ENCODE peak calls at places on chromosomes 2 and 18, in seven cellular contexts. P, Z, E, U, X, J and V are unnamed samples.

GRCh38 chr18:37540424-37541121 is 25.0 kb downstream of the CELF4 start:
- DNase-seq in P (peak), Z (no peak), E (no peak), U (no peak), X (no peak), J (no peak), V (no peak)

GRCh38 chr2:237557633-237558015 is 8.8 kb upstream of the PRLH start:
- DNase-seq in P (no peak), Z (no peak), E (no peak), U (no peak), X (no peak), J (no peak), V (no peak)

GRCh38 chr2:201618744-201619654 is 24.3 kb downstream of the TMEM237 start:
- DNase-seq in P (peak), Z (no peak), E (peak), U (peak), X (no peak), J (no peak), V (no peak)

GRCh38 chr2:26355038-26355995 is 8.7 kb upstream of the ADGRF3 start:
- DNase-seq in P (no peak), Z (no peak), E (no peak), U (no peak), X (no peak), J (no peak), V (no peak)

GRCh38 chr2:49271060-49271665 is 116.8 kb upstream of the FSHR start:
- DNase-seq in P (peak), Z (peak), E (no peak), U (no peak), X (no peak), J (no peak), V (no peak)

GRCh38 chr2:69032336-69032735 is 19.4 kb downstream of the ANTXR1 start:
- DNase-seq in P (no peak), Z (no peak), E (no peak), U (no peak), X (no peak), J (no peak), V (peak)

GRCh38 chr18:63844254-63844653 is 43.3 kb upstream of the SERPINB2 start:
- DNase-seq in P (no peak), Z (no peak), E (no peak), U (no peak), X (no peak), J (no peak), V (no peak)

GRCh38 chr2:54473876-54474275 is 17.7 kb downstream of the SPTBN1 start:
- DNase-seq in P (no peak), Z (no peak), E (no peak), U (no peak), X (no peak), J (no peak), V (no peak)

GRCh38 chr2:223093436-223093839 is 41.4 kb downstream of the KCNE4 start:
- DNase-seq in P (no peak), Z (no peak), E (no peak), U (no peak), X (no peak), J (no peak), V (no peak)

GRCh38 chr2:129914538-129915302 is 64.7 kb upstream of the RAB6C start:
- DNase-seq in P (no peak), Z (no peak), E (peak), U (no peak), X (no peak), J (peak), V (peak)

GRCh38 chr2:14344355-14344754 is 288.2 kb upstream of the LRATD1 start:
- DNase-seq in P (no peak), Z (no peak), E (no peak), U (no peak), X (no peak), J (no peak), V (no peak)

GRCh38 chr18:55778731-55779460 is 190.9 kb upstream of the TCF4 start:
- DNase-seq in P (peak), Z (no peak), E (no peak), U (no peak), X (no peak), J (no peak), V (no peak)

GRCh38 chr2:1366546-1367134 is 46.6 kb upstream of the TPO start:
- DNase-seq in P (peak), Z (no peak), E (no peak), U (peak), X (no peak), J (no peak), V (no peak)

GRCh38 chr2:117850015-117850414 is 35.5 kb downstream of the DDX18 start:
- DNase-seq in P (no peak), Z (no peak), E (no peak), U (no peak), X (no peak), J (peak), V (no peak)

GRCh38 chr2:126687503-126687902 is 31.5 kb downstream of the GYPC start:
- DNase-seq in P (no peak), Z (no peak), E (no peak), U (no peak), X (no peak), J (no peak), V (no peak)

GRCh38 chr2:69089244-69089643 is 76.3 kb downstream of the ANTXR1 start:
- DNase-seq in P (no peak), Z (no peak), E (no peak), U (no peak), X (no peak), J (no peak), V (no peak)

GRCh38 chr2:18050001-18050400 is 171.5 kb downstream of the KCNS3 start:
- DNase-seq in P (no peak), Z (no peak), E (no peak), U (no peak), X (no peak), J (no peak), V (peak)

GRCh38 chr2:44836174-44836573 is 105.3 kb upstream of the SIX3 start:
- DNase-seq in P (no peak), Z (no peak), E (no peak), U (no peak), X (peak), J (no peak), V (no peak)

GRCh38 chr18:29874519-29875098 is 1167.9 kb downstream of the DSC3 start:
- DNase-seq in P (peak), Z (peak), E (no peak), U (no peak), X (no peak), J (no peak), V (no peak)

GRCh38 chr2:200795044-200795443 is 16.7 kb upstream of the BZW1 start:
- DNase-seq in P (no peak), Z (peak), E (no peak), U (no peak), X (no peak), J (peak), V (no peak)

GRCh38 chr18:12939161-12939560 is 8.7 kb upstream of the SEH1L start:
- DNase-seq in P (no peak), Z (no peak), E (no peak), U (no peak), X (no peak), J (no peak), V (no peak)

GRCh38 chr2:241895732-241896641 is 26.5 kb downstream of the RTP5 start:
- DNase-seq in P (peak), Z (no peak), E (peak), U (no peak), X (no peak), J (peak), V (no peak)

GRCh38 chr2:229300814-229301213 is 29.7 kb upstream of the PID1 start:
- DNase-seq in P (no peak), Z (no peak), E (no peak), U (no peak), X (no peak), J (no peak), V (no peak)

GRCh38 chr2:234003972-234004617 is 46.4 kb upstream of the SPP2 start:
- DNase-seq in P (no peak), Z (no peak), E (no peak), U (no peak), X (no peak), J (no peak), V (peak)

GRCh38 chr18:66560092-66560491 is 43.8 kb downstream of the CDH19 start:
- DNase-seq in P (no peak), Z (peak), E (no peak), U (no peak), X (no peak), J (no peak), V (no peak)

GRCh38 chr2:119434664-119435063 is 3.0 kb downstream of the TMEM37 start:
- DNase-seq in P (no peak), Z (peak), E (no peak), U (no peak), X (no peak), J (no peak), V (no peak)

GRCh38 chr2:236859896-236860295 is 225.8 kb upstream of the COPS8 start:
- DNase-seq in P (no peak), Z (no peak), E (no peak), U (no peak), X (no peak), J (peak), V (peak)

GRCh38 chr2:45932278-45932975 is 281.0 kb downstream of the PRKCE start:
- DNase-seq in P (no peak), Z (no peak), E (no peak), U (no peak), X (no peak), J (no peak), V (no peak)

GRCh38 chr2:109352898-109353689 is 224.1 kb downstream of the SH3RF3 start:
- DNase-seq in P (no peak), Z (no peak), E (peak), U (no peak), X (no peak), J (peak), V (no peak)

GRCh38 chr2:101752708-101753107 is 55.2 kb downstream of the MAP4K4 start:
- DNase-seq in P (no peak), Z (no peak), E (peak), U (peak), X (no peak), J (no peak), V (peak)

GRCh38 chr2:202102425-202103005 is 29.5 kb downstream of the KIAA2012 start:
- DNase-seq in P (peak), Z (no peak), E (no peak), U (no peak), X (no peak), J (no peak), V (no peak)

GRCh38 chr18:37665346-37665745 is 99.7 kb upstream of the CELF4 start:
- DNase-seq in P (no peak), Z (no peak), E (no peak), U (no peak), X (no peak), J (no peak), V (peak)

GRCh38 chr2:27489118-27489497 is 435 bp downstream of the IFT172 start:
- DNase-seq in P (peak), Z (peak), E (no peak), U (no peak), X (no peak), J (no peak), V (no peak)

GRCh38 chr2:229434131-229434530 is 163.0 kb upstream of the PID1 start:
- DNase-seq in P (no peak), Z (no peak), E (no peak), U (no peak), X (no peak), J (no peak), V (no peak)

GRCh38 chr2:119756837-119757236 is 2.9 kb upstream of the PTPN4 start:
- DNase-seq in P (no peak), Z (peak), E (peak), U (peak), X (no peak), J (no peak), V (no peak)

GRCh38 chr2:1650474-1650872 is 93.8 kb downstream of the PXDN start:
- DNase-seq in P (no peak), Z (no peak), E (no peak), U (no peak), X (no peak), J (no peak), V (no peak)

GRCh38 chr2:100730290-100730868 is 89.6 kb upstream of the NPAS2 start:
- DNase-seq in P (peak), Z (peak), E (peak), U (peak), X (no peak), J (peak), V (no peak)

GRCh38 chr2:217914878-217915277 is 87.9 kb downstream of the TNS1 start:
- DNase-seq in P (no peak), Z (no peak), E (no peak), U (no peak), X (no peak), J (no peak), V (no peak)

GRCh38 chr2:217916504-217917254 is 86.1 kb downstream of the TNS1 start:
- DNase-seq in P (no peak), Z (no peak), E (no peak), U (no peak), X (no peak), J (no peak), V (no peak)

GRCh38 chr2:217914078-217914477 is 88.7 kb downstream of the TNS1 start:
- DNase-seq in P (no peak), Z (no peak), E (no peak), U (no peak), X (no peak), J (no peak), V (no peak)

GRCh38 chr2:217913415-217913814 is 89.4 kb downstream of the TNS1 start:
- DNase-seq in P (no peak), Z (no peak), E (no peak), U (no peak), X (no peak), J (no peak), V (no peak)

DNA sequence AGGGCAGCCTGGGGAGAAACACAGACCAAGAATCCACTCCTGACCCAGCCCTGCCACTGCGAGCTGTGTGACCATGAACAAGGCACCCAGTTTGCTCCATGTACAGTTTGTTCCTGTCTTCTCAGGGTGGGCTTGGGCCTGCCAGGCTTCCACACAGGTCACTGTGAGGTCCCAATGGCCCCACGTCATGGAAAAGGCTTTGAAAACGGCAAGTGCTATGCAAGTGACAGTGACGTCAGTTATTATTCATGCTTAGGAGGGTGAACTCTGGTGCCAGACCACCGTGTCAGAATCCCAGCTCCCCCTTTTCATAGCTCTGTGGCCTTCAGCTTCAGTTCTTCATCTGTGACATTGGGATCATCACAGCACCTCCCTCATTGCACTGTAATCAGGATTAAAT is 87.1 kb downstream of the TNS1 start:
- DNase-seq in P (no peak), Z (no peak), E (no peak), U (no peak), X (no peak), J (no peak), V (no peak)
- TF ChIP-seq EP300 in P (no peak), Z (no peak), E (peak), U (peak), X (no peak), J (no peak), V (peak)

DNA sequence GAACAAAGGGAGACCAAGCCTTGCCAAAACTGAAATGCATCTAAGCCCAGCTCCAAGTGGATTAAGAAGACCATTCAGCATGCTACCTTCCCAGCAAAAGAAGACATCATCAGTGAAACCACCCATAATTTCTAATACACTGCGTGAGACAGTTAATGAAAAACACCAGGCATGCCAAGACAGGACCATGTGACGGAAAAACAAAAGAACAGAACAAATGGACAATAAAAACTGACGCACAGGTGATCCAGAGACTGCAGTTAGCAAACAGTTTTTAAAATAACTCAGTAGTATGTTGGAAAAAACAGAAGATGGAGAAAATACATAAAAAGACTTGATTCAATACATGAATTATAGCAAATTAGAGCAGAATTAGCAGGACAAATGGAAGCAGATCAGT is 15.3 kb downstream of the FAM168B start:
- DNase-seq in P (no peak), Z (no peak), E (no peak), U (no peak), X (no peak), J (no peak), V (no peak)
- TF ChIP-seq POLR2AphosphoS5 in P (no peak), Z (no peak), E (no peak), U (no peak), X (no peak), J (no peak), V (no peak)

DNA sequence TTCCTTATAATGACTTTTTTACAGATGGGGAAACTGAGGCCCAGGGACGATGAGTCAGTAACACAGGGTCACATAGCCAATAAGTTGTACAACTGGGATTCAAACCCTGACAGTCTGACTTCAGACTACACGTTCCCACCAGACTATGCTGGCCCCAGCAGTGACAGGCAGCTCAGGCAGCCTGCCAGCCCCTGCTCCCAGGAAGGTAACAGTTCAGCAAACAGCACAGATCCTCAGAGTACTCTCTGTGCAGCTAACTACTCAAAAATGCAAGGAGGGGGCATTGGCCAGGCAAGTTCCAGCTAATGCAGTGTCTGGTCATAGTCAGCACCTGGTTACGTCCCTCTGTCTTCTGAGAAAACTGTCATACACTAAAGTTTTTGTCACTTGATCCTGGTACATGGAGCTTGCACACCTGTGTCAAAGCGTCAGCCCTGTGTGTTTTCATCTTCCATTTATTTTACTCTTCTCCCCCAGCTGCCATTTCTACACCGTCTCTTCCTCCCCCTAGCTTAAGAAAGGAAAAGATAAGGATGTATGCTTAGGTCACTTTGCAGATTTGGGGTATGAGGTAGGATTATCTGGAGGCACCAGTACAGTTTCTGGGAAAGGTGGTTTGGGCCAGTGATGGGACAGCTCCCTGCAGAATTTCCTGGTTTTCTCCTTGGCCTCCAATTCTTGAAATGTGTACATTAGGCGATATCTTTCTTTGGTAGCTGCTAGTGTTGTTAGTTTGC is 4.5 kb downstream of the SMARCAL1 start:
- DNase-seq in P (no peak), Z (no peak), E (no peak), U (no peak), X (no peak), J (no peak), V (no peak)
- TF ChIP-seq EP300 in P (no peak), Z (no peak), E (no peak), U (no peak), X (no peak), J (no peak), V (no peak)

GRCh38 chr2:203880557-203881125 is 13.1 kb downstream of the CTLA4 start:
- DNase-seq in P (no peak), Z (no peak), E (no peak), U (no peak), X (no peak), J (no peak), V (peak)
- TF ChIP-seq POLR2AphosphoS5 in P (no peak), Z (no peak), E (no peak), U (no peak), X (no peak), J (no peak), V (no peak)

GRCh38 chr2:218235017-218235416 is 18.0 kb downstream of the ARPC2 start:
- DNase-seq in P (no peak), Z (no peak), E (no peak), U (no peak), X (no peak), J (no peak), V (no peak)

GRCh38 chr2:218234487-218234886 is 17.5 kb downstream of the ARPC2 start:
- DNase-seq in P (no peak), Z (no peak), E (no peak), U (no peak), X (no peak), J (no peak), V (no peak)

GRCh38 chr2:218238896-218239295 is 21.9 kb downstream of the ARPC2 start:
- DNase-seq in P (no peak), Z (no peak), E (no peak), U (no peak), X (no peak), J (no peak), V (no peak)

GRCh38 chr2:218233543-218233942 is 16.6 kb downstream of the ARPC2 start:
- DNase-seq in P (no peak), Z (no peak), E (no peak), U (no peak), X (no peak), J (no peak), V (no peak)

GRCh38 chr2:218236829-218237228 is 19.8 kb downstream of the ARPC2 start:
- DNase-seq in P (no peak), Z (no peak), E (no peak), U (no peak), X (no peak), J (no peak), V (no peak)
- TF ChIP-seq EP300 in P (no peak), Z (no peak), E (no peak), U (no peak), X (no peak), J (no peak), V (no peak)

DNA sequence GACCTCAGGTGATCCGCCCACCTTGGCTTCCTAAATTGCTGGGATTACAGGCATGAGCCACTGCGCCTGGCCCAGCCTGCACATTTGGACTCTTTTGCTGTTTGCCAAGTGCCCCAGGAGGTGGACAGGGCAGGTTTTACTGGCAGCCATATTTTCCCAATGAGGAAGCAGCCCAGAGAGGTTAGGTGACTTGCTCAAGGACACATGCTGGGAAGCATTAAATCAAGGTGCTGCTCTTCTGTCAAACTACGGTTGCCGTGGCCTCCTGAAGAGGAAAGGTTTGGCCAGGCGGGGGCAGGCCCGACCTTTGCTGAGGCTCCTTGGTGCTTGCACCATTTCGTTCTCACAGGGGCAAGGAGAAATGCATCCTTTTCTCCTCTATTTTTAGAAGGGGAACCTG is 44.0 kb downstream of the DNMT3A start:
- DNase-seq in P (no peak), Z (no peak), E (no peak), U (no peak), X (no peak), J (no peak), V (no peak)
- TF ChIP-seq POLR2AphosphoS5 in P (no peak), Z (no peak), E (no peak), U (no peak), X (no peak), J (no peak), V (no peak)